ENCODE peak calls at places on chromosomes 4 and X, in seven cellular contexts. R is brain microvascular endothelial cell, N is BE2C, H is endothelial cell, A is lower leg skin, V is uterus, C is H9. D is an unnamed sample.

GRCh38 chr4:52704133-52704532 is 45.0 kb upstream of the USP46 start:
- DNase-seq in V (no peak), A (no peak), R (no peak), N (no peak), H (no peak), C (no peak), D (no peak)

GRCh38 chrX:17944833-17945497 is 83.9 kb upstream of the RAI2 start:
- DNase-seq in R (no peak), H (peak), V (no peak), A (no peak), C (no peak), N (peak), D (peak)

GRCh38 chr4:148151797-148152196 is 290.4 kb downstream of the NR3C2 start:
- DNase-seq in V (no peak), N (no peak), R (no peak), A (no peak), H (no peak), C (no peak), D (no peak)

GRCh38 chr4:185774815-185775684 is 36.9 kb downstream of the SORBS2 start:
- DNase-seq in R (peak), V (no peak), A (no peak), N (no peak), H (no peak), C (no peak), D (no peak)

GRCh38 chr4:185242749-185243533 is 33.5 kb downstream of the SNX25 start:
- DNase-seq in C (no peak), R (no peak), N (no peak), H (no peak), V (no peak), A (no peak), D (no peak)

GRCh38 chr4:110196206-110196870 is 2.1 kb downstream of the ELOVL6 start:
- DNase-seq in A (peak), H (peak), R (no peak), N (peak), C (peak), V (peak), D (peak)

GRCh38 chr4:139968831-139969230 is 185.2 kb downstream of the MAML3 start:
- DNase-seq in H (no peak), N (no peak), R (no peak), C (no peak), A (no peak), V (no peak), D (no peak)

GRCh38 chrX:17377047-17377692 is 2.2 kb downstream of the NHS start:
- DNase-seq in A (peak), V (peak), R (no peak), H (peak), N (peak), C (peak), D (no peak)

GRCh38 chr4:39698424-39699009 is 581 bp downstream of the UBE2K start:
- DNase-seq in A (peak), H (peak), N (peak), C (peak), V (peak), R (no peak), D (no peak)

GRCh38 chr4:168528131-168528949 is 31.5 kb downstream of the PALLD start:
- DNase-seq in N (no peak), R (peak), V (no peak), A (no peak), C (no peak), H (no peak), D (no peak)

GRCh38 chr4:186642998-186643397 is 80.7 kb downstream of the FAT1 start:
- DNase-seq in R (no peak), N (no peak), V (no peak), A (no peak), C (no peak), H (no peak), D (no peak)

GRCh38 chr4:80073362-80074008 is 456 bp upstream of the ANTXR2 start:
- DNase-seq in R (no peak), A (no peak), V (no peak), C (no peak), N (no peak), H (no peak), D (peak)

GRCh38 chrX:110268395-110268794 is 49.5 kb downstream of the AMMECR1 start:
- DNase-seq in C (no peak), V (no peak), N (no peak), A (no peak), R (no peak), H (no peak), D (no peak)

GRCh38 chr4:85243857-85244256 is 231.1 kb upstream of the ARHGAP24 start:
- DNase-seq in A (no peak), N (no peak), R (no peak), H (no peak), V (no peak), C (peak), D (no peak)

GRCh38 chr4:67879486-67879885 is 4.3 kb downstream of the TMPRSS11D start:
- DNase-seq in A (no peak), N (no peak), V (no peak), H (no peak), R (no peak), C (no peak), D (no peak)

GRCh38 chr4:20847124-20847747 is 147.0 kb downstream of the PACRGL start:
- DNase-seq in R (peak), C (no peak), H (no peak), A (no peak), V (no peak), N (no peak), D (no peak)

GRCh38 chrX:71565634-71566033 is 12.6 kb upstream of the GCNA start:
- DNase-seq in V (no peak), H (no peak), A (no peak), R (no peak), C (no peak), N (no peak), D (no peak)

GRCh38 chr4:153156263-153156662 is 48.0 kb upstream of the TRIM2 start:
- DNase-seq in C (no peak), A (no peak), R (no peak), V (no peak), H (no peak), N (no peak), D (peak)

GRCh38 chr4:163191999-163192398 is 25.3 kb upstream of the NAF1 start:
- DNase-seq in R (peak), N (no peak), A (no peak), H (no peak), V (no peak), C (no peak), D (no peak)

GRCh38 chr4:183659029-183659870 is at the start of the genes RWDD4 and TRAPPC11:
- DNase-seq in V (peak), H (peak), A (peak), C (peak), R (peak), N (peak), D (peak)
- TF ChIP-seq CTCF in V (peak), H (peak), A (no peak), C (peak), R (peak), N (no peak), D (peak)

GRCh38 chrX:134241960-134242619 is 5.1 kb downstream of the CCDC160 start:
- DNase-seq in V (no peak), R (no peak), H (no peak), N (no peak), A (no peak), C (no peak), D (no peak)

GRCh38 chrX:134249231-134249630 is 12.2 kb downstream of the CCDC160 start:
- DNase-seq in V (no peak), N (no peak), A (no peak), C (no peak), R (no peak), H (no peak), D (no peak)

GRCh38 chrX:134247492-134247891 is 10.5 kb downstream of the CCDC160 start:
- DNase-seq in N (no peak), C (no peak), H (no peak), R (no peak), V (no peak), A (no peak), D (no peak)

GRCh38 chrX:134244043-134244442 is 7.1 kb downstream of the CCDC160 start:
- DNase-seq in C (no peak), H (no peak), A (no peak), R (peak), V (no peak), N (no peak), D (no peak)

DNA sequence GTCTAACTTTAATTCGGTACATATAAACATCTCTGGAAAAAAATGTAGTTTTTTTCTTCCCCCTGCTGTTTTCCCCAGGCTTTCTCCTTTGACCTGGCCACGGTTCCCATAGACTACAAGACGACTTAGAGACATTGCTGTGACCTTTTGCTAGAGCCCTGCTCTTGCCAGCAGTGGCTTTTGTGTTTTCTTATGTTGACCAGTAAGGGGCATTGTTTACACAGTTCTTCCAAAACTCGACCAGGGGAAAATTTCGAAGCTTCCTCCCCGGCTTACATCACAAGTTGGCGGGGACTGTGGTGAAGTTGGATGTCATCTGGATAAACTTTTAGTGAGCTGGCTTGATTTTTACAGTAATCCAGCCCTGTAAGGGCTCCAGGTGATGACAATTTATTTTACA is 9.3 kb downstream of the CCDC160 start:
- DNase-seq in R (no peak), A (no peak), N (peak), V (no peak), C (peak), H (no peak), D (no peak)
- TF ChIP-seq CTCF in R (no peak), A (no peak), N (peak), V (no peak), C (peak), H (no peak), D (peak)

GRCh38 chr4:73142995-73143547 is 73.6 kb upstream of the COX18 start:
- DNase-seq in V (no peak), A (no peak), H (no peak), R (no peak), C (no peak), N (no peak), D (no peak)
- TF ChIP-seq CTCF in V (no peak), A (no peak), H (no peak), R (peak), C (peak), N (no peak), D (peak)

DNA sequence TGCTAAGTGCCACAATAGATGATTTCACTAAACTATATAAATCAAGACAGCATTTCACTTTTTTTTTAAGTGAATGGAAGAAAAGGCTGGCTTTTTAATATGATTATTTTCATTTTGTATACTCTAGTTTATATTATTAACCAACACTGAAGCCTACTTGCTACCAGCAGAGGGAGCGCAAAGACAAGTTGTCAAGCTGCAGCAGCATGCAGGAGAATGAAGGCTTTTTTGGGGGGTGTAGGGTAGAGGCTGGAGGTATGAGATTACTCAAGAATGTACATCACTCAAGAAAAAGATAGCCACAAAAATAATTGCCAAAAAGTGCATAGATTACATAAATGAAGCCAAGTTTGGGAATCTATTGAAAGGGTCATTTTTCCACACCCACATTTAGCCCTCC is 519.5 kb downstream of the FGF13 start:
- DNase-seq in C (peak), A (no peak), R (peak), H (peak), N (peak), V (no peak), D (peak)
- TF ChIP-seq CTCF in C (peak), A (no peak), R (peak), H (no peak), N (peak), V (no peak), D (peak)

DNA sequence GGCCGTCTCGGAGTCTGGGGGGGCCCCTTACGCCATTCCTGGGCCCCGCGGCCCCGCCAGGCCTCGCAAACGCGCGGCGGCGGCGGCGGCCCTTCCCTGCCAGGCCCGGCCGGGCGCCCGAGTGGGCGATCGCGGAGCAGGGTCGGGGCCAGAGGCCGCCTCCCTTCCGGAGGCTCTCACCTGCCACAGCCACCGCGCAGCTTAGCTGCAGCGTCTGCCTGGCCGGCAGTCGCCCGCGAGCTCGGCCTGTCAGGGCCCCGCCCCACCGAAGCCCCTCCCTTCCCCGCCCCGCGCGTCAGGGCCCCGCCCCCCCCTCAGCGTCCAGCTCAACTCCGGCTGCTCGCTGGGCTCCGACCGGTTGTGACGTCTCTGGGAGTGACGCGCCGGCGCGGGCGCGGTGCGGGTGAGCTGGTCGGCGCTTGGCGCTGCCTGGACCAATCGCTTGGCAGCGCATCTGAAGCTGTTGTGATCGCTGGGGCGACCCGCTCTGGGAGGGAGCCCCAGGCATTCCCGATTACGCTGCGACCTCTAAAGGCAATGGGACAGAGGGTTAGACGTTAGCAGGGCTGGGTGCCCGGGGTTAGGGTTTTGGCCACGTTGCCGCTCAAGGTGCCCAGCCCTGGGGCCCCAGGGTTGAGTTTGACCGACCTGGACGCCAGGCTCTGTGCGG is at the start of gene SLC10A3:
- DNase-seq in R (peak), N (peak), A (peak), V (peak), H (peak), C (peak), D (peak)
- TF ChIP-seq CTCF in R (no peak), N (peak), A (no peak), V (no peak), H (no peak), C (no peak), D (no peak)

GRCh38 chr4:78024085-78024484 is 33.0 kb upstream of the FRAS1 start:
- DNase-seq in R (no peak), N (no peak), V (no peak), A (no peak), H (no peak), C (no peak), D (no peak)

GRCh38 chr4:78019494-78019893 is 37.6 kb upstream of the FRAS1 start:
- DNase-seq in C (no peak), A (no peak), R (no peak), V (no peak), H (no peak), N (no peak), D (no peak)

GRCh38 chr4:78020677-78021076 is 36.4 kb upstream of the FRAS1 start:
- DNase-seq in R (no peak), H (no peak), C (no peak), V (no peak), N (no peak), A (no peak), D (no peak)

GRCh38 chr4:78024692-78025091 is 32.4 kb upstream of the FRAS1 start:
- DNase-seq in N (no peak), V (no peak), R (no peak), C (no peak), H (no peak), A (no peak), D (no peak)

GRCh38 chr4:78022517-78022916 is 34.6 kb upstream of the FRAS1 start:
- DNase-seq in N (no peak), H (no peak), R (no peak), C (no peak), V (no peak), A (no peak), D (no peak)
- TF ChIP-seq CTCF in N (peak), H (no peak), R (no peak), C (no peak), V (no peak), A (no peak), D (no peak)

D was measured in GM13977.